ENCODE peak calls at places on chromosomes 3 and 15, in ten cellular contexts. K, N, A, B, M, G, W, C, F and L are unnamed samples.
A peak's percentile ranks its signal among the peaks of the same experiment; 100 is the strongest.

GRCh38 chr3:171936231-171936841 is 93.2 kb downstream of the TMEM212 start:
- DNase-seq in W (no peak), F (no peak), B (no peak), K (no peak), N (no peak), A (no peak), C (no peak), G (no peak), M (peak; percentile 62), L (peak; percentile 50)

GRCh38 chr15:79682285-79682684 is 214.5 kb downstream of the MTHFS start:
- DNase-seq in N (peak; percentile 31), M (no peak), W (no peak), A (no peak), F (no peak), B (no peak), K (no peak), C (no peak), G (no peak), L (peak; percentile 80)

GRCh38 chr3:128482857-128483656 is 9.9 kb downstream of the GATA2 start:
- DNase-seq in B (no peak), C (no peak), F (peak; percentile 90), A (peak; percentile 60), W (no peak), M (peak; percentile 47), N (no peak), K (no peak), G (peak; percentile 75), L (peak; percentile 85)

GRCh38 chr15:64825081-64825430 is 391 bp downstream of the PIF1 start:
- DNase-seq in N (no peak), M (no peak), G (no peak), F (no peak), A (no peak), C (no peak), W (no peak), K (no peak), B (no peak), L (no peak)

GRCh38 chr3:32202496-32202895 is 36.0 kb upstream of the CMTM8 start:
- DNase-seq in C (no peak), F (no peak), G (no peak), N (no peak), W (no peak), B (no peak), K (no peak), M (no peak), A (no peak), L (no peak)

GRCh38 chr15:60520041-60520824 is 41.3 kb upstream of the ICE2 start:
- DNase-seq in K (no peak), W (no peak), G (no peak), A (no peak), M (no peak), B (no peak), C (no peak), F (no peak), N (no peak), L (no peak)

GRCh38 chr3:170572665-170573253 is 13.1 kb downstream of the SLC7A14 start:
- DNase-seq in M (no peak), G (no peak), B (no peak), F (no peak), W (no peak), C (no peak), A (no peak), K (no peak), N (no peak), L (no peak)

GRCh38 chr15:65663521-65663920 is 41.8 kb downstream of the SLC24A1 start:
- DNase-seq in B (no peak), N (no peak), A (no peak), G (no peak), W (no peak), K (no peak), M (no peak), F (no peak), C (no peak), L (no peak)

GRCh38 chr15:63291507-63291906 is 14.1 kb downstream of the APH1B start:
- DNase-seq in C (no peak), K (no peak), M (no peak), G (no peak), N (no peak), B (no peak), A (no peak), F (no peak), W (no peak), L (no peak)

DNA sequence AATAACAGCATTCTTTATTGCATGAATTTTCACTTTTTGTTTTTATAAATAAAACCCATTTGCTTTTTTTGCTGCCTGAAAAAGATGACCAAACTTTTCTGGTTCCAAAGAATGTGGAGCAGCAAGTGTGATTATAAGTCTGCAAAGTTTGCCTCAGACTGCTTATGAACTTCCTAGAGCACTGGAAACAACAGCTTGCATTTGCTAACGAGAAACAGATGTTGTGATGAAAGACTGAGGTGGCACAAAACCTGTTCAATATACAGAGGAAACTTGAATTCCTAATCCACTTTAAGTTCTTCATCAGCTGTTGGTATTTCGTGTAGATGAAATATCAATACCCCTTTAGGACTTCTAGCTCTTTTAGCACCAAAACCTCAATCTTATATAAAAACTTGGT is 9.3 kb downstream of the ZPLD1 start:
- DNase-seq in K (no peak), A (no peak), G (no peak), C (no peak), M (no peak), W (no peak), B (no peak), F (no peak), N (no peak), L (no peak)
- H3K9me3 ChIP-seq in K (no peaks in the 10 kb centered on the region), A (no peaks in the 10 kb centered on the region), G (no peaks in the 10 kb centered on the region), C (no peaks in the 10 kb centered on the region), M (no peaks in the 10 kb centered on the region), W (no peaks in the 10 kb centered on the region), B (no peaks in the 10 kb centered on the region), F (no peaks in the 10 kb centered on the region), N (no peaks in the 10 kb centered on the region), L (no peaks in the 10 kb centered on the region)

GRCh38 chr3:126913524-126913923 is 69.4 kb upstream of the PLXNA1 start:
- DNase-seq in K (no peak), C (no peak), W (no peak), M (no peak), B (no peak), G (no peak), A (no peak), N (no peak), F (no peak), L (no peak)

GRCh38 chr3:126910231-126910630 is 72.7 kb upstream of the PLXNA1 start:
- DNase-seq in K (no peak), B (no peak), W (no peak), C (no peak), M (no peak), A (no peak), F (no peak), G (no peak), N (no peak), L (peak; percentile 60)

GRCh38 chr3:126912491-126913195 is 70.3 kb upstream of the PLXNA1 start:
- DNase-seq in M (no peak), A (no peak), G (no peak), F (no peak), C (no peak), K (no peak), B (no peak), W (no peak), N (no peak), L (peak; percentile 52)

GRCh38 chr3:126911162-126912026 is 71.5 kb upstream of the PLXNA1 start:
- DNase-seq in B (no peak), W (no peak), M (peak; percentile 66), F (peak; percentile 45), N (no peak), C (peak; percentile 62), G (no peak), K (peak; percentile 32), A (peak; percentile 71), L (peak; percentile 77)

GRCh38 chr3:126912027-126912422 is 70.9 kb upstream of the PLXNA1 start:
- DNase-seq in M (no peak), W (no peak), B (no peak), C (no peak), N (no peak), G (no peak), F (no peak), K (no peak), A (no peak), L (no peak)
- H3K27ac ChIP-seq in M (peak overlapping the region; percentile 70), W (no peak overlapping the region), B (no peak overlapping the region), C (peak overlapping the region; percentile 28), N (no peak overlapping the region), G (no peak overlapping the region), F (no peak overlapping the region), K (no peak overlapping the region), A (no peak overlapping the region), L (no peak overlapping the region)

GRCh38 chr3:155549087-155549486 is 195.8 kb downstream of the PLCH1 start:
- DNase-seq in F (no peak), B (no peak), A (no peak), G (no peak), K (no peak), M (no peak), C (no peak), N (no peak), W (no peak), L (no peak)

GRCh38 chr3:155553800-155554199 is 191.1 kb downstream of the PLCH1 start:
- DNase-seq in N (no peak), C (no peak), M (no peak), W (no peak), K (no peak), B (no peak), A (no peak), G (no peak), F (no peak), L (no peak)

GRCh38 chr3:155550386-155550785 is 194.5 kb downstream of the PLCH1 start:
- DNase-seq in M (no peak), C (no peak), F (no peak), W (no peak), G (no peak), B (no peak), K (no peak), N (no peak), A (no peak), L (no peak)

DNA sequence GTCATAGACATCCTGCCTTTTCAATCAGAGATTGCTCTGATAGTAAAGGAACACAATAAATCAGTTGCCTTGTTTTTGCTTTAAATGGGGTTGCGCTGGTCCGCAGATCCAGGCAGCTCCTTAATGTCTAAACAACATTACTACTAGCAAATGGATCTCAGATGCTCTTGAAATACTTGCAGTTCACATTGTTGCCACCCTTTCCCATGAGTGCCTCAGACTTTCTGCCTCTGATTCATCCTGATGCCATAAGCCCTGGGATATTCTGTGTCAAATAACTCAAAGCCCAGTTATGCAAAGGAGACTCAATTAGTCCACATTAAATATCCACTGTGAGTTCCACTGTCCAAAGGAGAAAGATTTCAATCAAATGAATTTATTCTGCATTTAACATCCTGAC is 196.7 kb downstream of the PLCH1 start:
- DNase-seq in K (no peak), W (no peak), A (no peak), N (no peak), F (no peak), C (no peak), M (no peak), B (no peak), G (no peak), L (no peak)
- H3K4me1 ChIP-seq in K (no peaks in the 10 kb centered on the region), W (no peaks in the 10 kb centered on the region), A (no peaks in the 10 kb centered on the region), N (no peaks in the 10 kb centered on the region), F (no peaks in the 10 kb centered on the region), C (no peaks in the 10 kb centered on the region), M (no peaks in the 10 kb centered on the region), B (no peaks in the 10 kb centered on the region), G (no peaks in the 10 kb centered on the region), L (no peaks in the 10 kb centered on the region)

GRCh38 chr15:20657084-20657483 is 115.5 kb upstream of the GOLGA6L6 start:
- DNase-seq in A (no peak), C (no peak), N (no peak), B (no peak), M (no peak), G (no peak), F (no peak), W (no peak), K (no peak), L (no peak)
- H3K9me3 ChIP-seq in A (no peaks in the 10 kb centered on the region), C (no peaks in the 10 kb centered on the region), N (no peaks in the 10 kb centered on the region), B (no peaks in the 10 kb centered on the region), M (no peaks in the 10 kb centered on the region), G (no peaks in the 10 kb centered on the region), F (no peaks in the 10 kb centered on the region), W (no peaks in the 10 kb centered on the region), K (no peaks in the 10 kb centered on the region), L (no peaks in the 10 kb centered on the region)